ENCODE peak calls at places on chromosome 18, in four cellular contexts. O, V, I and M are unnamed samples.

GRCh38 chr18:60445341-60445740 is 72.8 kb upstream of the MC4R start:
- DNase-seq in I (no peak), V (no peak), O (no peak), M (no peak)

GRCh38 chr18:74534150-74534969 is at the start of gene CNDP1:
- DNase-seq in V (no peak), O (no peak), I (no peak), M (no peak)

GRCh38 chr18:79792988-79793355 is 4.8 kb upstream of the KCNG2 start:
- DNase-seq in O (no peak), V (no peak), I (no peak), M (no peak)

GRCh38 chr18:9959564-9959963 is 45.7 kb downstream of the VAPA start:
- DNase-seq in O (no peak), V (no peak), I (no peak), M (no peak)

GRCh38 chr18:75215663-75216062 is 5.1 kb downstream of the TSHZ1 start:
- DNase-seq in V (no peak), I (no peak), O (no peak), M (no peak)

GRCh38 chr18:7601249-7601620 is 34.1 kb downstream of the PTPRM start:
- DNase-seq in I (no peak), O (no peak), V (no peak), M (no peak)

GRCh38 chr18:26663001-26663400 is 114.6 kb upstream of the KCTD1 start:
- DNase-seq in V (no peak), O (no peak), I (no peak), M (no peak)

GRCh38 chr18:67932261-67932660 is 415.7 kb upstream of the DSEL start:
- DNase-seq in V (no peak), O (no peak), I (no peak), M (no peak)

GRCh38 chr18:41162191-41162590 is 792.8 kb upstream of the PIK3C3 start:
- DNase-seq in O (no peak), V (no peak), I (no peak), M (no peak)

GRCh38 chr18:78169487-78169886 is 810.1 kb upstream of the SALL3 start:
- DNase-seq in O (no peak), I (no peak), V (no peak), M (no peak)

GRCh38 chr18:27185025-27185763 is at the start of gene CHST9:
- DNase-seq in I (no peak), V (no peak), O (peak), M (no peak)

GRCh38 chr18:56257215-56257614 is 381.2 kb downstream of the TXNL1 start:
- DNase-seq in O (no peak), V (no peak), I (no peak), M (no peak)

GRCh38 chr18:33821503-33821902 is 243.5 kb downstream of the ASXL3 start:
- DNase-seq in O (no peak), V (no peak), I (no peak), M (peak)

GRCh38 chr18:63319383-63320040 is at the start of gene BCL2:
- DNase-seq in I (peak), V (no peak), O (no peak), M (no peak)

GRCh38 chr18:35526476-35527120 is 28.8 kb upstream of the INO80C start:
- DNase-seq in V (no peak), O (peak), I (no peak), M (no peak)

GRCh38 chr18:80068571-80069272 is 34.5 kb downstream of the RBFA start:
- DNase-seq in I (no peak), V (no peak), O (no peak), M (no peak)

GRCh38 chr18:8962906-8963635 is 139.4 kb upstream of the NDUFV2 start:
- DNase-seq in I (no peak), O (no peak), V (no peak), M (no peak)

GRCh38 chr18:8763611-8764010 is 58.3 kb downstream of the MTCL1 start:
- DNase-seq in V (no peak), O (no peak), I (no peak), M (no peak)